ENCODE peak calls at places on chromosomes 5 and 9, in seven cellular contexts. One of them, this sample, is unnamed.
A peak's percentile ranks its signal among the peaks of the same experiment; 100 is the strongest.

GRCh38 chr9:137731216-137731946 is 112.6 kb downstream of the EHMT1 start:
- DNase-seq in GM13977: no peak
- DNase-seq in omental fat pad: no peak
- DNase-seq in fibroblast of mammary gland: no peak
- DNase-seq in astrocyte of the spinal cord: no peak
- DNase-seq in HFF-Myc: no peak
- DNase-seq in cardiac fibroblast: no peak
- DNase-seq in this sample: no peak

GRCh38 chr9:110183208-110184145 is 24.5 kb downstream of the C9orf152 start:
- DNase-seq in astrocyte of the spinal cord: peak; percentile 76
- DNase-seq in omental fat pad: no peak
- DNase-seq in fibroblast of mammary gland: peak; percentile 81
- DNase-seq in cardiac fibroblast: peak; percentile 87
- DNase-seq in HFF-Myc: peak; percentile 56
- DNase-seq in GM13977: peak; percentile 73
- DNase-seq in this sample: peak; percentile 37

GRCh38 chr5:170442381-170442780 is 53.2 kb upstream of the KCNMB1 start:
- DNase-seq in omental fat pad: no peak
- DNase-seq in fibroblast of mammary gland: no peak
- DNase-seq in astrocyte of the spinal cord: no peak
- DNase-seq in HFF-Myc: no peak
- DNase-seq in GM13977: no peak
- DNase-seq in cardiac fibroblast: no peak
- DNase-seq in this sample: no peak

GRCh38 chr9:100317706-100318105 is 35.0 kb downstream of the TEX10 start:
- DNase-seq in omental fat pad: no peak
- DNase-seq in fibroblast of mammary gland: peak; percentile 40
- DNase-seq in GM13977: no peak
- DNase-seq in HFF-Myc: no peak
- DNase-seq in astrocyte of the spinal cord: no peak
- DNase-seq in cardiac fibroblast: peak; percentile 34
- DNase-seq in this sample: no peak

GRCh38 chr5:134735243-134735642 is 3.1 kb upstream of the CAMLG start:
- DNase-seq in fibroblast of mammary gland: no peak
- DNase-seq in GM13977: no peak
- DNase-seq in astrocyte of the spinal cord: no peak
- DNase-seq in HFF-Myc: no peak
- DNase-seq in omental fat pad: no peak
- DNase-seq in cardiac fibroblast: no peak
- DNase-seq in this sample: no peak

GRCh38 chr5:10903786-10904560 is 142.9 kb upstream of the DAP start:
- DNase-seq in fibroblast of mammary gland: no peak
- DNase-seq in HFF-Myc: no peak
- DNase-seq in GM13977: no peak
- DNase-seq in astrocyte of the spinal cord: no peak
- DNase-seq in omental fat pad: no peak
- DNase-seq in cardiac fibroblast: no peak
- DNase-seq in this sample: no peak

GRCh38 chr5:127854520-127854919 is 151.3 kb downstream of the CCDC192 start:
- DNase-seq in GM13977: no peak
- DNase-seq in cardiac fibroblast: no peak
- DNase-seq in HFF-Myc: no peak
- DNase-seq in fibroblast of mammary gland: no peak
- DNase-seq in omental fat pad: no peak
- DNase-seq in astrocyte of the spinal cord: no peak
- DNase-seq in this sample: no peak

GRCh38 chr9:109780453-109781033 is 545 bp downstream of the PALM2AKAP2 start:
- DNase-seq in cardiac fibroblast: no peak
- DNase-seq in HFF-Myc: no peak
- DNase-seq in GM13977: no peak
- DNase-seq in fibroblast of mammary gland: peak; percentile 33
- DNase-seq in astrocyte of the spinal cord: peak; percentile 47
- DNase-seq in omental fat pad: no peak
- DNase-seq in this sample: no peak

GRCh38 chr9:134061019-134061687 is 6.7 kb downstream of the BRD3 start:
- DNase-seq in omental fat pad: no peak
- DNase-seq in GM13977: no peak
- DNase-seq in astrocyte of the spinal cord: no peak
- DNase-seq in fibroblast of mammary gland: no peak
- DNase-seq in HFF-Myc: no peak
- DNase-seq in cardiac fibroblast: no peak
- DNase-seq in this sample: no peak

GRCh38 chr5:132526290-132526973 is 16.9 kb downstream of the IL5 start:
- DNase-seq in astrocyte of the spinal cord: peak; percentile 56
- DNase-seq in GM13977: peak; percentile 50
- DNase-seq in fibroblast of mammary gland: peak; percentile 45
- DNase-seq in omental fat pad: no peak
- DNase-seq in cardiac fibroblast: peak; percentile 69
- DNase-seq in HFF-Myc: peak; percentile 26
- DNase-seq in this sample: peak; percentile 42

GRCh38 chr5:175123542-175123941 is 320.4 kb downstream of the DRD1 start:
- DNase-seq in cardiac fibroblast: no peak
- DNase-seq in omental fat pad: no peak
- DNase-seq in HFF-Myc: no peak
- DNase-seq in astrocyte of the spinal cord: no peak
- DNase-seq in GM13977: no peak
- DNase-seq in fibroblast of mammary gland: no peak
- DNase-seq in this sample: no peak

GRCh38 chr5:113427871-113428574 is 6.8 kb downstream of the TSSK1B start:
- DNase-seq in cardiac fibroblast: no peak
- DNase-seq in omental fat pad: no peak
- DNase-seq in astrocyte of the spinal cord: no peak
- DNase-seq in fibroblast of mammary gland: no peak
- DNase-seq in HFF-Myc: no peak
- DNase-seq in GM13977: no peak
- DNase-seq in this sample: no peak

GRCh38 chr5:65796269-65796668 is 74.3 kb downstream of the NLN start:
- DNase-seq in GM13977: no peak
- DNase-seq in fibroblast of mammary gland: peak; percentile 33
- DNase-seq in HFF-Myc: no peak
- DNase-seq in omental fat pad: no peak
- DNase-seq in astrocyte of the spinal cord: no peak
- DNase-seq in cardiac fibroblast: no peak
- DNase-seq in this sample: no peak

GRCh38 chr5:170571331-170571731 is 67.5 kb downstream of the KCNIP1 start:
- DNase-seq in GM13977: no peak
- DNase-seq in HFF-Myc: no peak
- DNase-seq in astrocyte of the spinal cord: peak; percentile 61
- DNase-seq in cardiac fibroblast: peak; percentile 3
- DNase-seq in omental fat pad: no peak
- DNase-seq in fibroblast of mammary gland: peak; percentile 37
- DNase-seq in this sample: no peak

GRCh38 chr9:111094433-111095421 is 56.5 kb upstream of the LPAR1 start:
- DNase-seq in astrocyte of the spinal cord: peak; percentile 79
- DNase-seq in cardiac fibroblast: peak; percentile 54
- DNase-seq in GM13977: no peak
- DNase-seq in fibroblast of mammary gland: peak; percentile 88
- DNase-seq in HFF-Myc: no peak
- DNase-seq in omental fat pad: no peak
- DNase-seq in this sample: no peak

GRCh38 chr9:35681341-35682002 is 7.7 kb downstream of the CA9 start:
- DNase-seq in omental fat pad: no peak
- DNase-seq in fibroblast of mammary gland: no peak
- DNase-seq in HFF-Myc: no peak
- DNase-seq in astrocyte of the spinal cord: no peak
- DNase-seq in GM13977: no peak
- DNase-seq in cardiac fibroblast: peak; percentile 35
- DNase-seq in this sample: no peak

GRCh38 chr5:149392718-149393117 is 13.6 kb upstream of the IL17B start:
- DNase-seq in astrocyte of the spinal cord: peak; percentile 60
- DNase-seq in fibroblast of mammary gland: peak; percentile 92
- DNase-seq in omental fat pad: no peak
- DNase-seq in GM13977: no peak
- DNase-seq in HFF-Myc: no peak
- DNase-seq in cardiac fibroblast: no peak
- DNase-seq in this sample: no peak
- TF ChIP-seq CTCF in astrocyte of the spinal cord: no peak
- TF ChIP-seq CTCF in fibroblast of mammary gland: no peak
- TF ChIP-seq CTCF in omental fat pad: no peak
- TF ChIP-seq CTCF in GM13977: no peak
- TF ChIP-seq CTCF in HFF-Myc: no peak
- TF ChIP-seq CTCF in cardiac fibroblast: no peak
- TF ChIP-seq CTCF in this sample: no peak

DNA sequence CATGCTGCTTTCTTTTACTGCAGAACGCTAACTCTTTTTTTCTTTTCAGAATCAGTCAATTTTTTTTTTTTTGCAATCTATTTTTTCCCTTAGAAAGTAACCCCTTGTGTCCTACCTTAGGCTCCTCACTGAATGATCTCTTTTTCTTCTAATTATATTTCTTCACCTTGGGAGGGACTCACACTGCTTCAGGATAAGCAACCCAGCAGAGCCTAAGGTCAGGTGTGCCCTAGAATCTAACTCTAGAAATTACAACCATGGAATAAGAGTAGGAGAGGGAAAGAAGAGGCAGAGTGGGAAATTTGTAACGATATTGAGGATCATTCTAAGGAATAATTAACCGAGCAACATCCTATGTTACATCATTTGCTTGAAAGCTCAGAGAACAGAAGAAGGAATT is 564.0 kb upstream of the MEF2C start:
- DNase-seq in fibroblast of mammary gland: no peak
- DNase-seq in omental fat pad: no peak
- DNase-seq in cardiac fibroblast: no peak
- DNase-seq in GM13977: no peak
- DNase-seq in astrocyte of the spinal cord: no peak
- DNase-seq in HFF-Myc: no peak
- DNase-seq in this sample: no peak
- TF ChIP-seq CTCF in fibroblast of mammary gland: no peak
- TF ChIP-seq CTCF in omental fat pad: no peak
- TF ChIP-seq CTCF in cardiac fibroblast: no peak
- TF ChIP-seq CTCF in GM13977: no peak
- TF ChIP-seq CTCF in astrocyte of the spinal cord: no peak
- TF ChIP-seq CTCF in HFF-Myc: no peak
- TF ChIP-seq CTCF in this sample: no peak

DNA sequence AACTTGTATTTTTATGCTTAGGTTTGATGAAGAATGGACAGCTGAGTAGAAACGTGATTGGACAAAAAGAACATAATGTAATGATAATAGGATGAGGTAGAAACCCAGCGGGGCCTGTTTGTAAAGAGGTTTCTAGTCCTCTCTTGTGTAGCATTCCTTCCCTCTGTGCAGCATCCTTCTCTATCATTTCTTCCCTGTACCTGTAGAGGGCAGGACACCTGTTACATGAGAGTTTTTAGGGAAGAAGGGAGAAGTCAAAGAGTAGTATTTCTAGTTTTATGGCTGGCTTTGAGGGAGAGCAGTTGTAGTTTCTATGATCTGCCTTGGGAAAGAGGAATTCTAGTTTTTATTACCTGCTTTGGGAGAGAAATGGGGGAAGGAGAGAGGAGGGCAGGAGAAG is 162.1 kb upstream of the FST start:
- DNase-seq in astrocyte of the spinal cord: no peak
- DNase-seq in omental fat pad: no peak
- DNase-seq in fibroblast of mammary gland: no peak
- DNase-seq in HFF-Myc: no peak
- DNase-seq in GM13977: no peak
- DNase-seq in cardiac fibroblast: no peak
- DNase-seq in this sample: no peak
- TF ChIP-seq CTCF in astrocyte of the spinal cord: peak; percentile 14
- TF ChIP-seq CTCF in omental fat pad: no peak
- TF ChIP-seq CTCF in fibroblast of mammary gland: no peak
- TF ChIP-seq CTCF in HFF-Myc: peak; percentile 7
- TF ChIP-seq CTCF in GM13977: peak; percentile 12
- TF ChIP-seq CTCF in cardiac fibroblast: peak; percentile 8
- TF ChIP-seq CTCF in this sample: no peak

GRCh38 chr9:38017149-38017884 is 51.7 kb downstream of the SHB start:
- DNase-seq in fibroblast of mammary gland: no peak
- DNase-seq in astrocyte of the spinal cord: peak; percentile 72
- DNase-seq in GM13977: no peak
- DNase-seq in cardiac fibroblast: peak; percentile 48
- DNase-seq in HFF-Myc: no peak
- DNase-seq in omental fat pad: no peak
- DNase-seq in this sample: no peak
- TF ChIP-seq CTCF in fibroblast of mammary gland: no peak
- TF ChIP-seq CTCF in astrocyte of the spinal cord: peak; percentile 17
- TF ChIP-seq CTCF in GM13977: no peak
- TF ChIP-seq CTCF in cardiac fibroblast: no peak
- TF ChIP-seq CTCF in HFF-Myc: peak; percentile 16
- TF ChIP-seq CTCF in omental fat pad: no peak
- TF ChIP-seq CTCF in this sample: no peak

DNA sequence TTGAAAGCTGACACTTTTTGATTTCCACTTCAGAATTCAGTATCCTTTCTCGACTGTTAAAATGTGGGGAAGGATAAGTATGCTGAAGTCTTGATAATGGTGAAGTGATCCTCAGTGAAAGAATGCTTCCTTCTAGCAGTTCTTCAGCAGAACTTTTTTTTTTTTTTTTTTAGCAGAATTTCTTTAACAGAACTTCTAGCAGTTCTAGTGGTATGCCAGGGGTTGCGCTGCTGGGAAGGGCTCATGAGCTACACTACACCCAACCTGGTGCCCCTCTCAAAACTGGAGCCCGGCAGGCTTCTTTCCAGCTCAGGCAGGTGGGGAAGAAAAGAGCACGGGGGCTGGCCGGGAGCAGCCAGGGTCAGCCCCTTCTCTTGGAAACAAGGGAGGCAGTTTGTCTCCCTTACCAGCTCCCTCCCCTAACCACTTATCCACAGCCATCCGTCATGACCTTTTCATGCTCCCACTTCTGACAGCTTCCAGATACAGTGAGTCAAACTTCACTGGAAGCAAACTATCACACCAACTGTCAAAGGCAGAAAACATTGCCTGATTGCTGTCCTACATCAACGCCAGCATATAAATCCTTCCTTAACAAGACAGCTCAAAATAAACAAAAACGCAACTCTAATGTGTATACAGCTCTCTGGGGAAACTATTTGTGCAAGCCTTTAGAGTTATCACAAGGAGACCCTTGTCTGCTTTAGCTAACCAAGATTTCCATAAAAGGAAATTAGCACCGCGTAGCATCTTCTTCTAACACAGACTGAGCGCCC is 211.5 kb downstream of the GAPVD1 start:
- DNase-seq in cardiac fibroblast: peak; percentile 83
- DNase-seq in astrocyte of the spinal cord: peak; percentile 59
- DNase-seq in HFF-Myc: no peak
- DNase-seq in GM13977: no peak
- DNase-seq in omental fat pad: no peak
- DNase-seq in fibroblast of mammary gland: peak; percentile 75
- DNase-seq in this sample: peak; percentile 54
- TF ChIP-seq CTCF in cardiac fibroblast: peak; percentile 18
- TF ChIP-seq CTCF in astrocyte of the spinal cord: peak; percentile 22
- TF ChIP-seq CTCF in HFF-Myc: no peak
- TF ChIP-seq CTCF in GM13977: no peak
- TF ChIP-seq CTCF in omental fat pad: no peak
- TF ChIP-seq CTCF in fibroblast of mammary gland: no peak
- TF ChIP-seq CTCF in this sample: no peak

GRCh38 chr5:141963706-141964105 is 5.2 kb upstream of the RNF14 start:
- DNase-seq in GM13977: no peak
- DNase-seq in HFF-Myc: no peak
- DNase-seq in omental fat pad: no peak
- DNase-seq in cardiac fibroblast: no peak
- DNase-seq in fibroblast of mammary gland: no peak
- DNase-seq in astrocyte of the spinal cord: no peak
- DNase-seq in this sample: no peak
- TF ChIP-seq CTCF in GM13977: no peak
- TF ChIP-seq CTCF in HFF-Myc: no peak
- TF ChIP-seq CTCF in omental fat pad: no peak
- TF ChIP-seq CTCF in cardiac fibroblast: no peak
- TF ChIP-seq CTCF in fibroblast of mammary gland: no peak
- TF ChIP-seq CTCF in astrocyte of the spinal cord: no peak
- TF ChIP-seq CTCF in this sample: no peak

GRCh38 chr5:81856948-81857928 is 106.3 kb upstream of the SSBP2 start:
- DNase-seq in astrocyte of the spinal cord: peak; percentile 15
- DNase-seq in cardiac fibroblast: peak; percentile 38
- DNase-seq in HFF-Myc: no peak
- DNase-seq in fibroblast of mammary gland: no peak
- DNase-seq in omental fat pad: peak; percentile 28
- DNase-seq in GM13977: no peak
- DNase-seq in this sample: no peak
- TF ChIP-seq CTCF in astrocyte of the spinal cord: peak; percentile 33
- TF ChIP-seq CTCF in cardiac fibroblast: peak; percentile 18
- TF ChIP-seq CTCF in HFF-Myc: peak; percentile 24
- TF ChIP-seq CTCF in fibroblast of mammary gland: peak; percentile 34
- TF ChIP-seq CTCF in omental fat pad: no peak
- TF ChIP-seq CTCF in GM13977: peak; percentile 63
- TF ChIP-seq CTCF in this sample: no peak